ENCODE peak calls at places on chromosomes 13 and 19, in eight cellular contexts. B is ascending aorta; N is fibroblast of lung; G is CD8-positive, alpha-beta T cell; U is prostate gland; I is thyroid gland; Y is neural progenitor cell; P is PC-3. X is an unnamed sample.

GRCh38 chr19:6970021-6970420 is 51.2 kb downstream of the MBD3L2B start:
- DNase-seq in N (no peak), P (no peak), B (no peak), G (no peak), I (no peak), U (no peak), Y (no peak), X (no peak)

GRCh38 chr19:35501684-35502083 is 11.4 kb upstream of the KRTDAP start:
- DNase-seq in G (no peak), I (no peak), P (no peak), N (peak; percentile 9), U (no peak), Y (no peak), B (no peak), X (no peak)

GRCh38 chr13:98507060-98507797 is 69.7 kb downstream of the STK24 start:
- DNase-seq in Y (peak; percentile 79), I (peak; percentile 91), N (peak; percentile 45), B (no peak), G (no peak), U (peak; percentile 17), P (peak; percentile 9), X (peak; percentile 71)

GRCh38 chr19:54403054-54403453 is 12.2 kb upstream of the TTYH1 start:
- DNase-seq in N (no peak), P (no peak), I (no peak), B (no peak), U (no peak), G (no peak), Y (no peak), X (no peak)

GRCh38 chr13:108760129-108760528 is 130.7 kb downstream of the MYO16 start:
- DNase-seq in I (no peak), B (no peak), G (no peak), U (no peak), N (no peak), P (no peak), Y (no peak), X (no peak)

GRCh38 chr13:110284809-110285519 is 22.0 kb downstream of the COL4A1 start:
- DNase-seq in I (no peak), Y (no peak), P (no peak), U (no peak), G (no peak), N (no peak), B (no peak), X (no peak)

GRCh38 chr13:59510377-59510776 is 653.4 kb downstream of the DIAPH3 start:
- DNase-seq in P (no peak), G (no peak), U (no peak), I (no peak), N (no peak), Y (no peak), B (no peak), X (no peak)

GRCh38 chr13:105311094-105311493 is 1224.4 kb downstream of the EFNB2 start:
- DNase-seq in N (no peak), P (no peak), I (no peak), U (no peak), B (no peak), G (no peak), Y (no peak), X (no peak)

GRCh38 chr19:1259206-1259872 is 9.8 kb upstream of the CIRBP start:
- DNase-seq in I (peak; percentile 38), N (peak; percentile 71), G (peak; percentile 65), B (no peak), U (peak; percentile 62), Y (peak; percentile 71), P (peak; percentile 38), X (peak; percentile 79)

GRCh38 chr13:43132228-43132627 is 108.8 kb downstream of the DNAJC15 start:
- DNase-seq in N (peak; percentile 44), G (no peak), P (peak; percentile 73), U (peak; percentile 27), B (no peak), I (peak; percentile 29), Y (peak; percentile 74), X (peak; percentile 32)

GRCh38 chr19:55940306-55940705 is 7.3 kb upstream of the NLRP8 start:
- DNase-seq in G (no peak), N (no peak), U (no peak), B (no peak), P (no peak), I (no peak), Y (no peak), X (no peak)

GRCh38 chr13:60066206-60066605 is 97.5 kb downstream of the DIAPH3 start:
- DNase-seq in Y (no peak), I (no peak), G (no peak), B (no peak), P (no peak), U (no peak), N (no peak), X (no peak)

GRCh38 chr13:101454767-101455166 is 2.3 kb downstream of the ITGBL1 start:
- DNase-seq in U (no peak), N (peak; percentile 11), G (no peak), Y (no peak), B (no peak), P (peak; percentile 86), I (no peak), X (no peak)
- H3K4me1 ChIP-seq in U (no peaks in the 10 kb centered on the region), N (peaks cover 27% of the 10 kb centered on the region), G (no peaks in the 10 kb centered on the region), Y (no peaks in the 10 kb centered on the region), B (peaks cover 3% of the 10 kb centered on the region), P (peaks cover 60% of the 10 kb centered on the region), I (no peaks in the 10 kb centered on the region), X (no peaks in the 10 kb centered on the region)

GRCh38 chr13:95229855-95230254 is 71.4 kb downstream of the ABCC4 start:
- DNase-seq in G (no peak), N (no peak), I (no peak), P (no peak), Y (no peak), B (no peak), U (no peak), X (no peak)

GRCh38 chr13:95226932-95227718 is 74.1 kb downstream of the ABCC4 start:
- DNase-seq in I (no peak), Y (no peak), U (no peak), N (no peak), P (no peak), B (no peak), G (no peak), X (no peak)

GRCh38 chr13:95226476-95226875 is 74.8 kb downstream of the ABCC4 start:
- DNase-seq in G (no peak), B (no peak), N (no peak), U (no peak), I (no peak), P (no peak), Y (no peak), X (no peak)

GRCh38 chr13:95226051-95226450 is 75.2 kb downstream of the ABCC4 start:
- DNase-seq in N (no peak), B (no peak), I (no peak), Y (no peak), U (no peak), P (peak; percentile 63), G (no peak), X (no peak)

GRCh38 chr13:95228130-95228529 is 73.1 kb downstream of the ABCC4 start:
- DNase-seq in N (no peak), G (no peak), U (no peak), P (no peak), B (no peak), I (no peak), Y (no peak), X (no peak)
- H3K4me3 ChIP-seq in N (no peak overlapping the region), G (no peak overlapping the region), U (no peak overlapping the region), P (no peak overlapping the region), B (no peak overlapping the region), I (no peak overlapping the region), Y (no peak overlapping the region), X (no peak overlapping the region)

GRCh38 chr19:3693030-3693925 is 7.0 kb downstream of the PIP5K1C start:
- DNase-seq in N (no peak), Y (no peak), P (no peak), U (no peak), I (no peak), B (no peak), G (no peak), X (no peak)

GRCh38 chr19:3691372-3691716 is 8.9 kb downstream of the PIP5K1C start:
- DNase-seq in P (no peak), I (no peak), B (no peak), N (no peak), U (no peak), Y (no peak), G (no peak), X (no peak)

GRCh38 chr19:3690551-3691371 is 9.5 kb downstream of the PIP5K1C start:
- DNase-seq in Y (no peak), G (no peak), B (no peak), U (no peak), N (no peak), P (no peak), I (no peak), X (no peak)

GRCh38 chr19:3691726-3692125 is 8.5 kb downstream of the PIP5K1C start:
- DNase-seq in Y (no peak), U (no peak), B (no peak), G (no peak), N (no peak), P (no peak), I (no peak), X (no peak)

DNA sequence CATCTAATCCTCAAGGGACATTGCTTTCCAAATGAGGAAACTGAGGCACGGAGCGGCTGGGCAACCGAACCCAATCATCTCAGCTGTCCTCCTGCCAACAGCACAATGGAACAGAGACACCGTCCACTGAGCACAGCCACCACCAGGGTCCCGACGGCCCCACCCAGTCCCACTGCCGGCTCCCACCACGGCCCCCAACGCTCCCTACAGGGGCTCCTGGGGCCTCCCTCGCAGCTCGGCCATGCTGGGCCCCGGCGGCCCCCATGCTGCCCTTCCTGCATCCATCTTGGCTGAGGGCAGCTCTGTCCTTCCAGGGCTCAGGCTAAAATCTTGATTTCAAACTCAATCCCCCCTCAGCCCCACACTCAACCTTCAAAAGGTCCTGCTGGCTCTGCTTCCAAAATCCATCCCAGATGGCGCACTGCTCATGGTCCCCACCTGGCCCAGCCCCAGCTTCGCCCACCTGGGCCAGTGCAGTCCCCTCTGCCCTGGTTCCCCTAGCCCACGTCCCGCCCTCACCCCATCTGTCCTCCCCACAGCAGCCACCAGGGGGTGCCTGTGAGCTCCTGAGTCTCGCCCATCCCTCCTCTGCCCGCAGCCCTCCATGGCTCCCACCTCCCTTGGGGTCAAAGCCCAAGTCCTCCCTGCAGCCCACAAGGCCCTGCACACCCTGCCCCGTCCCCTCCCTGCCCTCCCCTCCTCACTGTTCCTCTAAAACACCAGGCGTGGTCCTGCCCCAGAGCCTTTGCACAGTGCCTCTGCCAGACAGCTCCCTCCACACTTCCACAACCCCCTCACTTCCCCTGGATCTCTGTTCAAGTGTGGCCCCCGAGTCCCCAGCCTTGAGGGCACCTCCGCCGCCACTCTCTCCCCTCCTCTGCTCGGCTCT is 7.9 kb downstream of the PIP5K1C start:
- DNase-seq in P (peak; percentile 4), Y (no peak), B (no peak), U (no peak), G (peak; percentile 43), I (no peak), N (no peak), X (no peak)
- TF ChIP-seq CTCF in P (peak; percentile 55), Y (peak; percentile 46), B (peak; percentile 54), U (peak; percentile 41), G (peak; percentile 55), I (peak; percentile 25), N (peak; percentile 53), X (peak; percentile 21)

GRCh38 chr19:43755256-43755801 is 567 bp upstream of the SMG9 start:
- DNase-seq in P (peak; percentile 69), N (peak; percentile 69), I (peak; percentile 78), G (peak; percentile 69), U (peak; percentile 75), B (no peak), Y (peak; percentile 77), X (peak; percentile 82)
- H3K4me1 ChIP-seq in P (peaks cover 68% of the 10 kb centered on the region), N (peaks cover 37% of the 10 kb centered on the region), I (peaks cover 11% of the 10 kb centered on the region), G (peaks cover 21% of the 10 kb centered on the region), U (no peaks in the 10 kb centered on the region), B (peaks cover 3% of the 10 kb centered on the region), Y (peaks cover 4% of the 10 kb centered on the region), X (peaks cover 18% of the 10 kb centered on the region)

GRCh38 chr19:3721900-3722442 is 13.8 kb downstream of the TJP3 start:
- DNase-seq in N (no peak), B (no peak), Y (no peak), P (no peak), G (no peak), I (no peak), U (no peak), X (no peak)
- H3K4me3 ChIP-seq in N (no peak overlapping the region), B (no peak overlapping the region), Y (peak overlapping the region; percentile 57), P (peak overlapping the region; percentile 62), G (peak overlapping the region; percentile 55), I (peak overlapping the region; percentile 66), U (peak overlapping the region; percentile 27), X (peak overlapping the region; percentile 33)

X was measured in body of pancreas.